ENCODE peak calls at places on chromosomes 6 and 20, in seven cellular contexts. F, Q, D, I, N, V and A are unnamed samples.

GRCh38 chr20:3406481-3407425 is 716 bp downstream of the DNAAF9 start:
- DNase-seq in F (peak), Q (no peak), D (peak), I (peak), N (peak), V (peak), A (no peak)

GRCh38 chr6:132007474-132008190 is 56.5 kb upstream of the CCN2 start:
- DNase-seq in F (no peak), Q (no peak), D (no peak), I (no peak), N (no peak), V (no peak), A (no peak)

GRCh38 chr20:40970218-40970617 is 58.4 kb upstream of the TOP1 start:
- DNase-seq in F (no peak), Q (no peak), D (no peak), I (no peak), N (peak), V (no peak), A (no peak)

GRCh38 chr6:48151142-48151541 is 40.1 kb upstream of the PTCHD4 start:
- DNase-seq in F (no peak), Q (no peak), D (no peak), I (no peak), N (no peak), V (no peak), A (no peak)

GRCh38 chr6:15384901-15385300 is 139.0 kb downstream of the JARID2 start:
- DNase-seq in F (no peak), Q (no peak), D (no peak), I (no peak), N (no peak), V (no peak), A (no peak)

GRCh38 chr6:4880373-4880762 is 104.2 kb downstream of the CDYL start:
- DNase-seq in F (no peak), Q (no peak), D (no peak), I (no peak), N (no peak), V (no peak), A (no peak)

GRCh38 chr6:12490376-12490903 is 200.3 kb downstream of the EDN1 start:
- DNase-seq in F (no peak), Q (no peak), D (no peak), I (no peak), N (no peak), V (no peak), A (no peak)

GRCh38 chr6:32095338-32096086 is 13.6 kb downstream of the TNXB start:
- DNase-seq in F (no peak), Q (no peak), D (no peak), I (no peak), N (no peak), V (no peak), A (no peak)

GRCh38 chr20:44134897-44135810 is 51.8 kb downstream of the JPH2 start:
- DNase-seq in F (no peak), Q (no peak), D (no peak), I (no peak), N (peak), V (no peak), A (no peak)

GRCh38 chr6:148723484-148723883 is 23.3 kb upstream of the UST start:
- DNase-seq in F (no peak), Q (no peak), D (no peak), I (no peak), N (no peak), V (no peak), A (no peak)

GRCh38 chr6:169110934-169111602 is 142.6 kb downstream of the THBS2 start:
- DNase-seq in F (no peak), Q (no peak), D (no peak), I (no peak), N (no peak), V (no peak), A (no peak)

GRCh38 chr20:49344975-49345374 is 67.1 kb upstream of the ZNFX1 start:
- DNase-seq in F (no peak), Q (no peak), D (no peak), I (no peak), N (peak), V (peak), A (no peak)

GRCh38 chr6:14524319-14524718 is 406.7 kb downstream of the CD83 start:
- DNase-seq in F (no peak), Q (no peak), D (no peak), I (no peak), N (peak), V (no peak), A (no peak)

GRCh38 chr20:22511943-22512910 is 72.1 kb downstream of the FOXA2 start:
- DNase-seq in F (no peak), Q (no peak), D (no peak), I (no peak), N (no peak), V (no peak), A (peak)

GRCh38 chr6:42460892-42461291 is 9.2 kb upstream of the TRERF1 start:
- DNase-seq in F (no peak), Q (no peak), D (no peak), I (no peak), N (no peak), V (no peak), A (no peak)

GRCh38 chr6:169851641-169852503 is 100.5 kb downstream of the ERMARD start:
- DNase-seq in F (no peak), Q (no peak), D (no peak), I (no peak), N (no peak), V (no peak), A (no peak)

GRCh38 chr20:53737404-53738038 is 143.9 kb upstream of the ZNF217 start:
- DNase-seq in F (no peak), Q (no peak), D (no peak), I (no peak), N (no peak), V (no peak), A (no peak)

GRCh38 chr6:56145616-56146015 is 101.8 kb downstream of the COL21A1 start:
- DNase-seq in F (no peak), Q (no peak), D (no peak), I (no peak), N (no peak), V (no peak), A (no peak)

GRCh38 chr20:46117704-46118467 is at the start of gene CD40:
- DNase-seq in F (peak), Q (peak), D (peak), I (peak), N (peak), V (peak), A (peak)

GRCh38 chr6:116244284-116244683 is 9.6 kb downstream of the TSPYL4 start:
- DNase-seq in F (no peak), Q (no peak), D (no peak), I (no peak), N (no peak), V (no peak), A (no peak)

GRCh38 chr6:73505142-73505541 is 15.7 kb downstream of the EEF1A1 start:
- DNase-seq in F (no peak), Q (no peak), D (no peak), I (no peak), N (no peak), V (no peak), A (no peak)

GRCh38 chr6:31834367-31834703 is 6.8 kb downstream of the HSPA1B start:
- DNase-seq in F (peak), Q (peak), D (peak), I (peak), N (peak), V (peak), A (peak)

GRCh38 chr6:52904562-52905279 is 4.8 kb downstream of the GSTA3 start:
- DNase-seq in F (no peak), Q (no peak), D (no peak), I (no peak), N (no peak), V (no peak), A (no peak)

GRCh38 chr6:111843347-111844147 is 29.7 kb downstream of the FYN start:
- DNase-seq in F (no peak), Q (no peak), D (peak), I (no peak), N (no peak), V (no peak), A (no peak)

GRCh38 chr6:30781697-30782424 is 37.5 kb upstream of the IER3 start:
- DNase-seq in F (no peak), Q (peak), D (no peak), I (no peak), N (peak), V (peak), A (no peak)

GRCh38 chr20:5932796-5933195 is 17.5 kb downstream of the TRMT6 start:
- DNase-seq in F (no peak), Q (no peak), D (no peak), I (no peak), N (no peak), V (no peak), A (no peak)

GRCh38 chr6:26056583-26057350 is 30.5 kb upstream of the HFE start:
- DNase-seq in F (no peak), Q (no peak), D (no peak), I (no peak), N (peak), V (peak), A (no peak)

DNA sequence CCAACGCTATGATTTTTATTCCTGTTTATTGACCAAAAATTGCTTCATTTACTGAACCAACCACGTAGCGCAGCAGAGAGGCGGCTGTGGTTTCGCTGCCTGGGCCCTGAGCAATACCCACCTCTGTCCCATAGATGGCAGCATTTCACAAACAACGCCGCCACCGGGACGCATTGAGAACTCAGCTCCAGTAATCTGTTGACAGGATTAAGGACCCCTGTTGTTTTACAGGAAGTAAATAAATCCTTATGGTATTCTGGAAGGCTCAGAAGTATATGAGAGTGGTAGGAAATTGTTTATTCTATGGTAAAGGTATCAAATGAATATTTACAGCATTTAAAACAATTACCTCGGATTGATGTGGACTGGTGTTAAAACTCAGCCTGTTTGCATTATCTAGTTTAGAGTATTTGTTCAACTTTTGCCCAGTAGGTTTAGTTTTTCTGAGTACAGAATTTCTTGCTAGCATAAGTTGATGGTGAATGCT is 547.9 kb upstream of the SLC35B3 start:
- DNase-seq in F (peak), Q (peak), D (peak), I (peak), N (peak), V (peak), A (peak)
- TF ChIP-seq CTCF in F (peak), Q (peak), D (peak), I (peak), N (peak), V (peak), A (peak)

DNA sequence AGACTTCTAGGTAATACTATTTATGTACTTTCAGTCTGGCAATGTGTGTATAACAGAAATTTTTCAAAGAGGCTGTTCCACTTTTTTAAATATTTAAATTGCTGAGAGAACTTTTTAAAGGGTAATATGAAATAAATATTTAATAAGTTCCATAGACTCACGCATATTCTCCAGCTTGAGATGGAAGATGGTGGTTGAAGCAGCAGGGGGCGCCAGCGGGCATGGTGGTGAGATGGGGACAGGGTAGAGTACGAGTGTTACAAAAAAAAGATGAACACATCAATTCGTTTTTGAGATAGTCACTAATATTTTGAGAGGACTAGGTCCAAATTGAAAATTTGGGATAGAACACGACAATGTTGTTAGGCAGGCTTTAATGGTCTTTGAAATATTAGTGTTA is 68.4 kb downstream of the RSPO3 start:
- DNase-seq in F (peak), Q (peak), D (peak), I (peak), N (no peak), V (peak), A (peak)
- TF ChIP-seq CTCF in F (peak), Q (peak), D (no peak), I (peak), N (no peak), V (peak), A (peak)

GRCh38 chr6:8065519-8065911 is 1.3 kb upstream of the BLOC1S5 start:
- DNase-seq in F (no peak), Q (no peak), D (no peak), I (no peak), N (no peak), V (no peak), A (no peak)

GRCh38 chr6:8061736-8062135 is 2.5 kb downstream of the BLOC1S5 start:
- DNase-seq in F (no peak), Q (no peak), D (no peak), I (no peak), N (no peak), V (no peak), A (no peak)

GRCh38 chr6:8063762-8064637 is at the start of gene BLOC1S5:
- DNase-seq in F (peak), Q (peak), D (peak), I (peak), N (peak), V (peak), A (peak)

GRCh38 chr6:8066108-8066507 is 1.9 kb upstream of the BLOC1S5 start:
- DNase-seq in F (no peak), Q (no peak), D (no peak), I (no peak), N (no peak), V (no peak), A (no peak)

DNA sequence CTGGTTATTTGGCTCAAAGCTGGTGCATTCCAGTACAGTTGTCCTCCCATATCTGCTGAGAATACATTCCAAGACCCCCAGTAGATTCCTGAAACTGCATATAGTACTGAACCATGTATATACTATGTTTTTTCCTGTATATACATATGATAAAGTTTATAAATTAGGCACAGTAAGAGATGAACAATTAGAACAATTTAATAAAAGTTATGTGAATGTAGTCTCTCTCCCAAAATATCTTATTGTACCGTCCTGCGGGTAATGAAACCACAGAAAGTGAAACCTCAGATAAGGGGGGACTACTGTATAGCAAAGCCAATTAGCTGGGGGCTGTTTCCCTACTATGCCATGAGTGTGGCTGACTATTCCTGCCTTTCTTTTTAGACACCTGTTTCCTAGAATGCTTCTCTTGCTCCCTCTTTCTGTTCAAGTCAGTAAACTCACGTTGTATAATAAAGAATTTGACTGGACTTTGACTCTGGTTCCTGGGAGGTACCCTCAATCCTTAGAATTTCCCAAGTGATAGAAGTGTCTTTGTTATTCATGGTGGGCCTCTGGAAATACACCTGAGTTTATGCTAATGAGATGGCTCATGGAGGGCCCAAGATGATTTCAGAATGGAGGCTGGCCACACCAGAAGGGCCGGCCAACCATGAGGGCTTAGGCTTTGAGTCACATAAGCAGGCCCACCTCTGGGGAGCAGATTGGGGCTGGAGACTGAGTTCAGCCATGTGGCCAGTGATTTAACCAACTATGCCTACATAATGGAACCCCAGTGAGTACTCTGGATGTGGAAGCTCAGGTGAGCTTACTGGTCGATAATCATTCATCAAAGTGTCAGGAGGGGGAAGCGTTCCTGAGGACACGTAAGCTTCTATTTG is 689 bp upstream of the BLOC1S5 start:
- DNase-seq in F (no peak), Q (no peak), D (no peak), I (no peak), N (no peak), V (no peak), A (no peak)
- TF ChIP-seq CTCF in F (no peak), Q (no peak), D (no peak), I (no peak), N (no peak), V (no peak), A (no peak)

DNA sequence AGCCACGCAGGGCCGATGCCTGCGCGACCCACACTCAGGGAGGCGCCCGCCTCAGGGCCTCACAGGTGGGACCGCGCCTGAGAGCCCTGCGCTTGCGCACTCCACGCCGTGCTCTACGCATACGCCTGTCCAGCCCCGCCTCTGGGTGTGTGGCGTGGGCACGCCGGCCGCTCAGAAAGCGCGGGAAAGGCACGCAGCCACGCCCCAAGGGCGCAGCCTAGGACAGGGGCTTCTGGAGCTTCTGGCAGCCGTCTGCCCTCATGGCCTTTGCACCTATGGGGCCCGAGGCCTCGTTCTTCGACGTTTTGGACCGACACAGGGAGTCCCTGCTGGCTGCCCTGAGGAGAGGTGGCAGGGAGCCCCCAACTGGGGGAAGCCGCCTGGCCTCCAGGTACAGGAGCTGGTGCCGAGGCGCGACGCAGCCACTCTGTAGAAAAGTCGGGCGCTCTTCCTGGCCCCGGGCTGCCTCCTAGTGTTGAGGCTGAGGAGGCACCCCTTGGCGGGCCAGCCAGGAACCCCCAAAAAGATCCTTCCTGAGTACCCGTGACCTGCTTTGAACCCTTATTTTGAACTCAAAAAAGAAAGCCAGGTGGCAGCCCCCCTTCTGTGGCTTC is at the start of gene SPO11:
- DNase-seq in F (no peak), Q (no peak), D (no peak), I (peak), N (no peak), V (no peak), A (no peak)
- TF ChIP-seq CTCF in F (no peak), Q (peak), D (no peak), I (peak), N (no peak), V (no peak), A (peak)

DNA sequence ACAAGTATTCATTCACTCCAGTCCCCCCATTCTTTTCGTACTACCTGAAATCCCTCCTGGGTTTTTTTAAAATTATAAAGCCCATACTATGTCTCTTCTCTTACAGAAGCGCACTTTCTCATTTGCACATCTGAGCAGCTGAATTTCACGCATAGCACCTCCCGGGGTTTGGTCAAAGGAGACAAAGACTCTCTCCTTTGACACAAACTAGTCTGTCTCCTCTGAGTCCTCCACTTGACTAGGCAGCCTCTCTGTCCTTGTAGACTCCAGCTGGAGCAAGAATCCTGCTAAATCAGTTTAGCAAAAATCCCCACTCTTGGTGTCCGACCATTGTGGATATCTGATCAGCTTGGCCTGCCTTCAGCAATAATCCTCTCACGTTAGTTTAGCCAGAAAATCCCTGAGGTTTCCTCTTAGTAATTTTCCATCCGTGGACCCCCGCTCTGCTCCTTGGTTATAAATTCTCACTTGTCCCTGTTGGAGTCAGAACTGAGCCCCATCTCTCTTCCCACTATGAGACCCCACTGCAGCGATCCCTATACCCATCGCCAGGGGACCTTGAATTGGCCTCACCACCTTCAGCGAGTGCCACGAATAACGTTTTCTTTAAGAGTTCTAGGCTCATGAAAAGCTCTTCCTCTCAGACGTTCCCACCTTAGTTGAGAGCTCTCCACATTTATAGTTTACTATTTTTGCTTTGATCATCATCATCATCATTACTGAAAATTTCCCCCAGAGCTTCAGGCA is 29.0 kb downstream of the PDYN start:
- DNase-seq in F (no peak), Q (no peak), D (no peak), I (no peak), N (peak), V (no peak), A (no peak)
- TF ChIP-seq CTCF in F (no peak), Q (no peak), D (no peak), I (no peak), N (no peak), V (no peak), A (peak)

GRCh38 chr6:125124250-125124777 is 29.3 kb upstream of the TPD52L1 start:
- DNase-seq in F (no peak), Q (peak), D (no peak), I (no peak), N (no peak), V (no peak), A (no peak)
- TF ChIP-seq CTCF in F (no peak), Q (peak), D (no peak), I (no peak), N (no peak), V (no peak), A (no peak)

GRCh38 chr6:79173378-79173777 is 61.1 kb downstream of the HMGN3 start:
- DNase-seq in F (no peak), Q (no peak), D (no peak), I (no peak), N (no peak), V (no peak), A (no peak)
- TF ChIP-seq CTCF in F (no peak), Q (no peak), D (no peak), I (no peak), N (no peak), V (no peak), A (no peak)

DNA sequence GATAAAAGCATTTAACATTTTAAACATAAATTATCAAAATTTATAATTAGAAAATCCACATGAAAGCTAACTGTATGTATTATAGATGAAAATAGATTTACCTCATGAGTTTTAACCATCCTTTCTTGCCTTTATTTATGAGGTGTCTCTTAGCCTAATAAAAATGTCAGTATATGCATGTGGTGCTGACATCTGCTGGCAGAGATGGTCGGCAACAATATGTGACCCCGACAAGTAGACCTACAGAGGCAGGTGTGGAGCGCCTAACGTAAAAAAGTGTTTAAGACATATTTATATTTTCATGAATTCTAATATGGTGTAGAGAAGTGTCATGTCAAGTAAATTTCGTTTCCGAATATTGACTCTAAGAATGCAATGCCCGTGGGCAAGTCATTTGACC is 149.0 kb upstream of the FUT9 start:
- DNase-seq in F (no peak), Q (peak), D (no peak), I (no peak), N (no peak), V (no peak), A (no peak)
- TF ChIP-seq CTCF in F (no peak), Q (peak), D (no peak), I (peak), N (no peak), V (no peak), A (peak)

GRCh38 chr6:133092771-133093170 is 148.4 kb upstream of the EYA4 start:
- DNase-seq in F (no peak), Q (no peak), D (no peak), I (no peak), N (no peak), V (no peak), A (no peak)
- TF ChIP-seq CTCF in F (no peak), Q (no peak), D (no peak), I (no peak), N (no peak), V (no peak), A (no peak)